ENCODE peak calls at places on chromosomes 11 and 22, in four cellular contexts. Q is K562, U is HepG2, O is GM12878. F is an unnamed sample.

GRCh38 chr11:779120-779954 is 2.0 kb upstream of the GATD1 start:
- DNase-seq in O (no peak), Q (no peak), U (no peak), F (no peak)

GRCh38 chr11:79471071-79471470 is 30.2 kb upstream of the TENM4 start:
- DNase-seq in O (no peak), Q (no peak), U (no peak), F (no peak)

GRCh38 chr11:105878510-105878909 is 143.5 kb downstream of the MSANTD4 start:
- DNase-seq in O (no peak), U (peak), Q (no peak), F (no peak)

GRCh38 chr11:14331476-14332136 is 27.4 kb downstream of the RRAS2 start:
- DNase-seq in Q (no peak), O (no peak), U (no peak), F (no peak)

GRCh38 chr22:43819691-43820670 is 7.9 kb upstream of the EFCAB6 start:
- DNase-seq in O (no peak), Q (no peak), U (no peak), F (no peak)

GRCh38 chr22:48936391-48936790 is 891.3 kb downstream of the BRD1 start:
- DNase-seq in Q (no peak), U (no peak), O (no peak), F (no peak)

GRCh38 chr11:24828938-24829337 is 332.1 kb downstream of the LUZP2 start:
- DNase-seq in U (no peak), Q (no peak), O (no peak), F (no peak)

GRCh38 chr22:25777870-25778269 is 35.9 kb downstream of the MYO18B start:
- DNase-seq in U (peak), O (peak), Q (peak), F (peak)

GRCh38 chr11:16804104-16804947 is 65.9 kb downstream of the C11orf58 start:
- DNase-seq in Q (no peak), U (peak), O (no peak), F (no peak)

GRCh38 chr11:32758291-32758690 is 36.2 kb downstream of the CCDC73 start:
- DNase-seq in O (no peak), Q (no peak), U (no peak), F (no peak)

GRCh38 chr22:49208768-49209252 is 618.9 kb downstream of the BRD1 start:
- DNase-seq in U (no peak), O (no peak), Q (peak), F (no peak)

GRCh38 chr11:121892131-121892681 is 223.8 kb downstream of the BLID start:
- DNase-seq in Q (no peak), O (no peak), U (no peak), F (no peak)

GRCh38 chr11:4071828-4072421 is 22.7 kb upstream of the RRM1 start:
- DNase-seq in Q (no peak), U (no peak), O (no peak), F (no peak)

GRCh38 chr22:28594784-28595324 is 84.8 kb downstream of the TTC28 start:
- DNase-seq in Q (peak), U (peak), O (no peak), F (peak)

GRCh38 chr11:25766332-25767015 is 565.5 kb upstream of the ANO3 start:
- DNase-seq in U (no peak), O (no peak), Q (no peak), F (no peak)

GRCh38 chr11:1946812-1947480 is at the start of gene MRPL23:
- DNase-seq in Q (no peak), O (no peak), U (no peak), F (no peak)

GRCh38 chr11:65058012-65058411 is 341 bp downstream of the NAALADL1 start:
- DNase-seq in U (no peak), Q (no peak), O (no peak), F (no peak)

GRCh38 chr11:65646921-65647701 is 9.2 kb downstream of the SIPA1 start:
- DNase-seq in U (no peak), Q (no peak), O (no peak), F (no peak)

GRCh38 chr11:112270551-112271180 is 10.0 kb upstream of the PLET1 start:
- DNase-seq in Q (peak), O (no peak), U (no peak), F (no peak)

GRCh38 chr22:37309221-37310074 is 27.1 kb downstream of the CYTH4 start:
- DNase-seq in U (no peak), O (peak), Q (peak), F (no peak)

GRCh38 chr11:66727883-66728759 is 895 bp downstream of the SPTBN2 start:
- DNase-seq in U (no peak), Q (peak), O (no peak), F (peak)

GRCh38 chr11:47415949-47416472 is 7.6 kb downstream of the SLC39A13 start:
- DNase-seq in U (no peak), O (no peak), Q (peak), F (no peak)

DNA sequence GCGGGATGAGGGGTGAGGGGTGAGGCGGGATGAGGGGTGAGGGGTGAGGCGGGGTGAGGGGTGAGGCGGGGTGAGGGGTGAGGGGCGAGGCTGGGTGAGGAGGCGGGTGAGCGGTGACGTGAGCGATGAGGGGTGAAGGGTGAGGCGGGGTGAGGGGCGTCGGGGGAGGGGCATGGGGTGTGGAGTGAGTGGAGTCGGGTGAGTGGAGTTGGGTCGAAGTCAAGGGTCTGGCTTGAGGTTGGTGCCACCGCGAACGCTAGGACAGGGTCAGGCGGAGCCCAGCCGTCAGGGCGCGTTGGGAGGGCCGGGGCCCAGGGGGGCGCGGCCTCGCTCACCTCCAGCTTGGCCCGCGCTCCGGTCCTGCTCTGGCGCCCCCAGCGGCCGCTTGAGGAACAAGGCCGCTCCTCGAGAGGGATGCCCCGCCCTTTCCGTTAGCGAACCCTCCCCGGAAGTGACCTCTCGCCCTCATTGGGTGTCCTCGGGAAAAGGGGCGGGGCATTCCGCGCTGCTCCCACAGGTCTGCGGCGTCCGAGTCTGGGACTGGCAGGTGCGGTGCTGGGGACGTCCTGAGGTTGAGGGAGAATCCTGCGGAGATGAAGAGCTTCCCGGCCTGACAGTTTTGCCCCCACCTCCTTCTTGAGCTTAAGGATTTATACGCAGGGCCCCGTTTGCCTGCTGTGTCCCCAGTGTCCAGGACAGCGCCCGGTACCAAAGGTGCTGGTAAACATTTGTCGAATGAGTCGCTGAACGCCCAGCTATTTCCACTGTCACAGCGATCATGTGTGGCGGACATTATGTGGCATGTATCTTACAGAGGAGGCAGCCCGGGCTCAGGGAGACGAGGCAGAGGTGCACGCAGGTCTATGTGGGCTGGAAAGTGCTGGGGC is at the start of gene SYCE3:
- DNase-seq in Q (peak), O (peak), U (peak), F (peak)
- TF ChIP-seq TARDBP in Q (peak), O (no peak), U (peak), F (no peak)

DNA sequence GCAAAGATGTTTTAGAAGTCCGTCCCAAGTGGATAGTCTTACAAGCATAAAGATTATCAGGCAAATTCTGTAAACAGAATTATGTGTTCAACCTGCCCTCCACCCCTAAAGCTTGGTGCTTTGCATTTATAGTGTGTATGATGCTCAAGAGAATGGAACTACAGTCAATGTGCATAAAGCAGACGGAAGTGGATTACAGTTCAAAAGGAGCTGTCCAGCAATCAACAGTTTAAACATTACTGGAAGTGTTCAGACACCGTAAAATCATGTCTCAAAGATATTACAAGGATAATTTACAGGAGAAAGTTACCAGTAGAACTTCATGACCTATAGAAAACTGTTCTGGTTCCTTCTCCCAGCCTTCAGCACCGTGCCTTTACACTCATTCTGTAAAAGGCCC is 1.0 kb downstream of the RIC3 start:
- DNase-seq in O (no peak), U (no peak), Q (no peak), F (no peak)
- TF ChIP-seq SP1 in O (no peak), U (no peak), Q (no peak), F (no peak)

GRCh38 chr11:109864834-109865557 is 228.2 kb upstream of the ZC3H12C start:
- DNase-seq in U (no peak), O (no peak), Q (no peak), F (no peak)
- TF ChIP-seq TARDBP in U (no peak), O (no peak), Q (no peak), F (no peak)

DNA sequence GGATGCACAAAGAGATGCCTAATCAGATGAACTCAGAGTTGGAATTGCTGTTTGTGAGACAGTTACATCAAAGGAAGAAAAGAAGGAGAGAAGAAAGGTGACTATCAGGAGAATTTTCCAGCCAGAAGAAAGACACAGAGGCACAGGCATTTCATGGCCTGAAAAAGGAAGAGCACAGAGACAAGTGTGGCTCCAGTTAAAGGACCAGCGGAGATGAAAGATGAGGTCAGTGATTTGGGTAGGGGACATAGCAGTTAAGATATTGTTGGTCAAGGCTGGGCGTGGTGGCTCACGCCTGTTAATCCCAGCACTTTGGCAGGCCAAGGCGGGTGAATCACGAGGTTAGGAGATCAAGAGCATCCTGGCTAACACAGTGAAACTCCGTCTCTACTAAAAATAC is 3.4 kb upstream of the ZNF280A start:
- DNase-seq in O (no peak), U (no peak), Q (no peak), F (no peak)
- TF ChIP-seq SP1 in O (no peak), U (no peak), Q (no peak), F (no peak)